ENCODE peak calls at places on chromosomes 16 and 17, in seven cellular contexts. K is GM23248, Z is A549, J is cardiac muscle cell, L is H9, I is iPS DF 6.9, H is tibial nerve. G is an unnamed sample. For H3K4me1 and H3K9me3, the result is how much of the 10 kb centered on the place peaks cover.

GRCh38 chr16:11060364-11060763 is 116.0 kb downstream of the CLEC16A start:
- DNase-seq in H (no peak), J (no peak), L (no peak), Z (no peak), K (no peak), I (no peak), G (no peak)

GRCh38 chr17:37787055-37787720 is 42.3 kb upstream of the HNF1B start:
- DNase-seq in L (no peak), K (peak), Z (peak), H (no peak), I (no peak), J (peak), G (no peak)

GRCh38 chr16:3074860-3075545 is 9.6 kb downstream of the IL32 start:
- DNase-seq in J (no peak), L (no peak), H (no peak), Z (no peak), I (no peak), K (no peak), G (peak)

GRCh38 chr17:2904135-2904534 is 107.9 kb downstream of the RAP1GAP2 start:
- DNase-seq in Z (no peak), I (no peak), J (peak), H (no peak), L (peak), K (peak), G (no peak)

GRCh38 chr16:86618431-86619262 is 40.3 kb downstream of the FOXL1 start:
- DNase-seq in L (no peak), H (no peak), I (no peak), Z (peak), J (peak), K (peak), G (no peak)

GRCh38 chr16:49556252-49557069 is 182.9 kb downstream of the C16orf78 start:
- DNase-seq in L (peak), I (peak), H (no peak), K (peak), Z (peak), J (peak), G (no peak)

GRCh38 chr16:71367243-71367976 is 8.9 kb downstream of the CALB2 start:
- DNase-seq in L (peak), J (peak), Z (peak), K (peak), H (no peak), I (peak), G (no peak)

GRCh38 chr17:21041753-21042433 is 918 bp downstream of the USP22 start:
- DNase-seq in L (peak), J (peak), K (peak), Z (peak), I (no peak), H (peak), G (peak)

GRCh38 chr17:40564883-40565744 is at the start of gene CCR7:
- DNase-seq in H (no peak), I (no peak), Z (no peak), K (no peak), L (peak), J (no peak), G (peak)

GRCh38 chr17:18862011-18862410 is 4.1 kb downstream of the PRPSAP2 start:
- DNase-seq in J (no peak), L (no peak), H (no peak), K (no peak), Z (no peak), I (no peak), G (no peak)

GRCh38 chr17:74813793-74814192 is 37.6 kb upstream of the NAT9 start:
- DNase-seq in J (no peak), L (no peak), I (no peak), Z (no peak), K (no peak), H (no peak), G (no peak)

GRCh38 chr17:31095239-31096105 is 695 bp downstream of the NF1 start:
- DNase-seq in J (peak), K (peak), H (no peak), I (peak), L (peak), Z (peak), G (peak)

GRCh38 chr17:1434150-1434549 is 21.9 kb downstream of the CRK start:
- DNase-seq in J (peak), I (no peak), K (no peak), L (no peak), Z (no peak), H (no peak), G (no peak)

GRCh38 chr17:65914784-65915342 is 277.1 kb downstream of the CEP112 start:
- DNase-seq in L (no peak), J (no peak), Z (no peak), K (no peak), H (no peak), I (no peak), G (no peak)

GRCh38 chr17:7029659-7030058 is 6.2 kb upstream of the SLC16A13 start:
- DNase-seq in L (no peak), I (no peak), H (no peak), K (no peak), J (peak), Z (no peak), G (no peak)

GRCh38 chr16:76749780-76750375 is 441.1 kb upstream of the MON1B start:
- DNase-seq in K (no peak), J (no peak), L (no peak), I (no peak), Z (no peak), H (no peak), G (no peak)

GRCh38 chr17:68482576-68483001 is 25.3 kb upstream of the WIPI1 start:
- DNase-seq in I (no peak), H (no peak), J (no peak), Z (no peak), L (no peak), K (no peak), G (no peak)

GRCh38 chr16:23509763-23510153 is 536 bp downstream of the GGA2 start:
- DNase-seq in J (peak), I (no peak), K (peak), H (no peak), L (no peak), Z (no peak), G (peak)

GRCh38 chr17:32943647-32944191 is 15.8 kb downstream of the TMEM98 start:
- DNase-seq in J (peak), K (peak), H (no peak), Z (no peak), I (no peak), L (no peak), G (no peak)

GRCh38 chr17:41403409-41404023 is 6.1 kb upstream of the KRT31 start:
- DNase-seq in I (no peak), K (no peak), J (no peak), H (no peak), Z (no peak), L (no peak), G (no peak)

GRCh38 chr17:55632236-55632635 is 90.4 kb downstream of the TMEM100 start:
- DNase-seq in H (no peak), I (no peak), Z (no peak), L (no peak), J (no peak), K (no peak), G (no peak)

DNA sequence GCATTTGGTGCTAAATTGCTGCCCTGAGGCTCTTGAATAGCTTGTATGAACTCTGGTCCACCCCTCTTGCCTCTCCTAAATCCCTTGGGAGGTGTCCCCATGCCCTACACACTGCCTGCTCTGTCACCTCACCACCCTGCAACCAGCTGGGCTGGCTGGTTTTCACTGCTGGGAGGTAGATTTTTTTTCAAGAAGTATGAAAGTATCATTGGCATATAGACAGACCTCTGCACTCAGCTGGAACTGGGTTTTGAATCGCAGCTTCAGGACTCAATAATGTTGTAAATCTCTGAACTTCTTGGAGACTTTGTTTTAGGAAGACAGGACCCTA is 184.9 kb downstream of the MSI2 start:
- DNase-seq in K (no peak), H (no peak), Z (no peak), L (no peak), I (no peak), J (no peak), G (no peak)
- H3K4me1 ChIP-seq in K (under half), H (under half), Z (half or more), L (under half), I (under half), J (half or more), G (half or more)

DNA sequence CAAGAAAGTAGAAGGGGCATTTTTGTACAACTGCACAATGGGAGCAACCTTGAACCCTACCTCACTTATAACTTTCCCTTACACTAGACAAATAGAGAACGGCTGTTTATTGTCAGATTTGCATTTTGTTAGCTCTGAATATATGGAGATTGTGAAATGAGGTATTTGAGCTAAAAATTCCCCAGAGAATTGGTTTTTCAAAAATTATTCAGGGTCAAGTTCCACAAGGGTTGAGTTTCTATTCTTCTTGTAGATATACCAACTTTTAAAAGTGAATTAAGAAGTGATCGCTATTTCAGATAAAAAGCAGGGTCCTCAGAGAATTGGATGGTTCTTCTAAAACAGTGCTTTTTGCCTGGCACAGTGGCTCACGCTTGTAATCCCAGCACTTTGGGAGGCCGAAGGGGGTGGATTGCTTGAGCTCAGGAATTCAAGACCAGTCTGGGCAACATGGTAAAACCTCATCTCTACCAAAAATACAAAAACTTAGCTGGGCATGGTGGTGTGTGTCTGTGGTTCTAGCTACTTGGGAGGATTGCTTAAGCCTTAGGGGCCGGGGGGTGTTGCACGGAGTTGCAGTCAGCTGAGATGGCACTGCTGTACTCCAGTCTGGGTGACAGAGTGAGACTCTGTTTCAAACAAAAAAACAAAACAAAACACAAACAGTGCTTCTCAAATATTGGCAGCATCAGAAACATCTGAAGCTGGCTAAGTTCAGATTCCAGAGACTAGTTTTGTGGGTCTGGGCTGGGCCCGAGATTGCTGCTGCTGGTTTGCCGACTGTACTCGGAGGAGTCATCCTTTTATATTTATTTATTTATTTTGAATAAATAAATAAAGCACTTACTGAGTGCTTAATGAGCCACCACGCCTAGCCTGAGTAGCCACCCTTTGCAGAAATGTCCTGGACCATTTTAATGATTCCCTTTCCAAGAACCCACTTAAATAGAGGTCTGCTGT is 50.9 kb downstream of the PECAM1 start:
- DNase-seq in L (no peak), H (no peak), K (peak), J (no peak), I (no peak), Z (no peak), G (no peak)
- H3K27ac ChIP-seq in L (no peak), H (no peak), K (no peak), J (no peak), I (no peak), Z (no peak), G (no peak)

GRCh38 chr16:63904182-63904581 is 1217.7 kb downstream of the CDH11 start:
- DNase-seq in L (no peak), J (no peak), Z (no peak), H (no peak), I (no peak), K (no peak), G (no peak)
- H3K9me3 ChIP-seq in L (under half), J (under half), Z (under half), H (under half), I (under half), K (under half), G (under half)

DNA sequence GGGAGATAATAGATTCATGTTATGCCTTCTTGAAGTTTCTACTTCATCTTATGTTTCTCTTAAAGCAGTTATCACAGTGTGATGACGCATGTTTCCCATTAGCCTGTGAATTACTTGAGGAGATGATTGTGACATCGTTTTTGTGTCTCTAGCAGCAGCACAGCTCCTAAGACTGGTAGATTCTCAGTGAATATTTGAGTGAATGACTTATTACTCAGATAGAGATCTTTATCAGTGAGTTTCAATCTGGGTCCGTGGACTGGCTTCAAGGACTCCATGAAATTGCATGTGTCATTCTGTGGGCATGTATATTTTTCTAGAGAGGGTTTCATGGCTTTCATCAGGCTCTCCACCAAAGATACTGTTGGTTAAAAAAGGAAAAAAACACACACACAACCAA is 29.9 kb downstream of the YPEL2 start:
- DNase-seq in K (peak), L (no peak), Z (peak), H (no peak), J (peak), I (no peak), G (no peak)
- H3K4me1 ChIP-seq in K (half or more), L (under half), Z (under half), H (half or more), J (half or more), I (under half), G (half or more)

GRCh38 chr17:59476413-59476812 is 89.0 kb upstream of the DHX40 start:
- DNase-seq in J (no peak), L (no peak), Z (no peak), I (no peak), H (no peak), K (no peak), G (no peak)
- H3K27ac ChIP-seq in J (no peak), L (no peak), Z (no peak), I (no peak), H (no peak), K (no peak), G (no peak)

GRCh38 chr16:89993377-89993776 is 25.9 kb downstream of the DBNDD1 start:
- DNase-seq in H (no peak), K (no peak), L (no peak), Z (no peak), I (no peak), J (no peak), G (no peak)

GRCh38 chr16:89996178-89996489 is 23.1 kb downstream of the DBNDD1 start:
- DNase-seq in H (no peak), L (no peak), J (no peak), I (no peak), Z (no peak), K (no peak), G (no peak)

GRCh38 chr16:89990799-89991198 is 28.5 kb downstream of the DBNDD1 start:
- DNase-seq in J (no peak), K (no peak), Z (no peak), L (no peak), I (no peak), H (no peak), G (no peak)

GRCh38 chr16:89994389-89994720 is 24.9 kb downstream of the DBNDD1 start:
- DNase-seq in H (no peak), K (no peak), Z (no peak), L (no peak), I (no peak), J (no peak), G (no peak)

GRCh38 chr16:89993971-89994370 is 25.3 kb downstream of the DBNDD1 start:
- DNase-seq in Z (no peak), J (no peak), H (no peak), K (no peak), I (no peak), L (no peak), G (no peak)
- H3K9me3 ChIP-seq in Z (half or more), J (under half), H (under half), K (under half), I (under half), L (under half), G (under half)

DNA sequence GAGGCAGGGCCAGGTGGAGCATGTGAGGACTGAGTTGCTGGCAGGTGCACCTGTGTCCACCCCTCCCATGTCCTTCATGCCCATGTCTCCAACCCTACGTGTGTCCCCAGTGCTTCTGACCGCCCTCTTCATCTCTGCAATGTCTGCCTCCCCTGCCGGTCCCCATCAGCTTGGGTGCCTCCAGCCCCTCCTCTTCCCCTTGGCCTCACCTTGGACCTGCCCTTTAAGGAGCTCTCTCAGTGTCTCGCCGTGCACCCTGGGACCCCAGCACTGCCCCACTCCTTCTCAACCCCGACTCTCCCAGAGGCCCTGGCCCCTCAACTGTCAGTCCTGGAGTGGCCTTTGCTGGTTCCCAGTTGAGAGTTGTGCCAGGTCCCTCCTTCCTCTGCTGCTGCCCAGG is 15.0 kb downstream of the RIPOR1 start:
- DNase-seq in I (no peak), J (no peak), K (no peak), L (no peak), Z (no peak), H (no peak), G (no peak)
- H3K4me1 ChIP-seq in I (under half), J (under half), K (under half), L (under half), Z (under half), H (under half), G (under half)